ENCODE peak calls at places on chromosome 20, in nine cellular contexts. U, L, G, E, B, C, K, X and H are unnamed samples.

GRCh38 chr20:47531468-47531867 is 29.8 kb downstream of the NCOA3 start:
- DNase-seq in U (no peak), L (no peak), G (no peak), E (no peak), B (no peak), C (no peak), K (no peak), X (no peak), H (no peak)

GRCh38 chr20:23161968-23162696 is 76.0 kb upstream of the CD93 start:
- DNase-seq in U (no peak), L (peak), G (peak), E (no peak), B (peak), C (no peak), K (no peak), X (peak), H (no peak)

GRCh38 chr20:19396466-19397081 is 184.1 kb downstream of the SLC24A3 start:
- DNase-seq in U (no peak), L (no peak), G (no peak), E (no peak), B (no peak), C (no peak), K (no peak), X (no peak), H (no peak)

GRCh38 chr20:23446505-23446904 is 6.2 kb downstream of the CST11 start:
- DNase-seq in U (peak), L (peak), G (peak), E (no peak), B (peak), C (no peak), K (no peak), X (no peak), H (no peak)

GRCh38 chr20:45456632-45457031 is 12.9 kb upstream of the WFDC2 start:
- DNase-seq in U (no peak), L (peak), G (peak), E (no peak), B (peak), C (no peak), K (no peak), X (no peak), H (no peak)

GRCh38 chr20:431012-431904 is 23.2 kb downstream of the RBCK1 start:
- DNase-seq in U (peak), L (peak), G (peak), E (no peak), B (peak), C (no peak), K (no peak), X (peak), H (no peak)

GRCh38 chr20:49516916-49517315 is 34.4 kb upstream of the KCNB1 start:
- DNase-seq in U (no peak), L (no peak), G (no peak), E (no peak), B (no peak), C (no peak), K (no peak), X (no peak), H (no peak)

GRCh38 chr20:14507711-14508110 is 170.3 kb upstream of the FLRT3 start:
- DNase-seq in U (no peak), L (no peak), G (no peak), E (no peak), B (peak), C (no peak), K (no peak), X (no peak), H (no peak)

GRCh38 chr20:56708991-56709390 is 79.9 kb downstream of the TFAP2C start:
- DNase-seq in U (no peak), L (no peak), G (no peak), E (no peak), B (no peak), C (no peak), K (no peak), X (no peak), H (no peak)

GRCh38 chr20:50848341-50848808 is 53.5 kb downstream of the BCAS4 start:
- DNase-seq in U (peak), L (no peak), G (peak), E (no peak), B (peak), C (no peak), K (no peak), X (peak), H (no peak)

GRCh38 chr20:22795897-22796296 is 211.5 kb upstream of the FOXA2 start:
- DNase-seq in U (peak), L (peak), G (peak), E (no peak), B (no peak), C (no peak), K (peak), X (peak), H (peak)

GRCh38 chr20:19783966-19784401 is 25.9 kb downstream of the RIN2 start:
- DNase-seq in U (peak), L (peak), G (peak), E (no peak), B (no peak), C (no peak), K (peak), X (no peak), H (no peak)

GRCh38 chr20:57594092-57594911 is 25.9 kb downstream of the ZBP1 start:
- DNase-seq in U (peak), L (peak), G (peak), E (no peak), B (peak), C (no peak), K (no peak), X (peak), H (no peak)

GRCh38 chr20:33925867-33926266 is 67.8 kb upstream of the RALY start:
- DNase-seq in U (peak), L (no peak), G (no peak), E (no peak), B (no peak), C (no peak), K (no peak), X (no peak), H (no peak)

GRCh38 chr20:34037121-34037520 is 43.4 kb downstream of the RALY start:
- DNase-seq in U (no peak), L (no peak), G (peak), E (no peak), B (no peak), C (no peak), K (no peak), X (no peak), H (no peak)

GRCh38 chr20:32523613-32524218 is 61.4 kb downstream of the NOL4L start:
- DNase-seq in U (no peak), L (no peak), G (no peak), E (no peak), B (no peak), C (no peak), K (no peak), X (no peak), H (no peak)

GRCh38 chr20:2800590-2801458 is at the start of gene CPXM1:
- DNase-seq in U (no peak), L (peak), G (no peak), E (no peak), B (peak), C (no peak), K (no peak), X (no peak), H (no peak)
- TF ChIP-seq CTCF in U (no peak), L (no peak), G (no peak), E (no peak), B (no peak), C (no peak), K (no peak), X (no peak), H (no peak)

GRCh38 chr20:5973971-5974370 is 23.5 kb downstream of the MCM8 start:
- DNase-seq in U (no peak), L (no peak), G (no peak), E (no peak), B (no peak), C (no peak), K (no peak), X (no peak), H (no peak)

GRCh38 chr20:5973172-5973571 is 22.7 kb downstream of the MCM8 start:
- DNase-seq in U (peak), L (no peak), G (peak), E (no peak), B (no peak), C (no peak), K (no peak), X (peak), H (no peak)

GRCh38 chr20:5969348-5969935 is 19.0 kb downstream of the MCM8 start:
- DNase-seq in U (no peak), L (no peak), G (no peak), E (no peak), B (no peak), C (no peak), K (no peak), X (no peak), H (no peak)

GRCh38 chr20:5970381-5970780 is 19.9 kb downstream of the MCM8 start:
- DNase-seq in U (no peak), L (no peak), G (no peak), E (no peak), B (no peak), C (no peak), K (no peak), X (no peak), H (no peak)

DNA sequence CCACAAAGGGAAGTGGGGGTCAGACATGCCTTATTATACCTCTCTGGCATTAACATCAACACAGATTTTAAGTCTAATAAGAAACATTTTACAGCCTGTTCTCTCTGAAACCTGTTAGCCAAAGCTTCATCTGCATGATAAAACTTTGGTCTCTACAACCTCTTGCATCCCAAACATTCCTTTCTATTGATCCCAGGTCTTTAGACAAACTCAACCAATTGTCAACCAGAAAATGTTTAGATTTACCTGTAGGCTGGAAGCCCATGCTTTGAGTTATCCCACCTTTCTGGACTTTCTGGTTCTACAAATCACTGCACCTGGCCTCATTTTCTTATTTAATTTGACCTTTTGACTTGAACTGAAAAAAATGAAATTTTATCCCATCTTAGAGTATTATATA is 20.8 kb downstream of the MCM8 start:
- DNase-seq in U (no peak), L (no peak), G (no peak), E (no peak), B (no peak), C (no peak), K (no peak), X (no peak), H (no peak)
- H3K4me3 ChIP-seq in U (no peak), L (no peak), G (no peak), E (no peak), B (no peak), C (no peak), K (no peak), X (no peak), H (no peak)

GRCh38 chr20:44067650-44068081 is 119.3 kb downstream of the JPH2 start:
- DNase-seq in U (no peak), L (no peak), G (no peak), E (no peak), B (no peak), C (no peak), K (no peak), X (no peak), H (no peak)

GRCh38 chr20:44068780-44069191 is 118.2 kb downstream of the JPH2 start:
- DNase-seq in U (no peak), L (no peak), G (no peak), E (no peak), B (no peak), C (no peak), K (no peak), X (no peak), H (no peak)

GRCh38 chr20:44069203-44069931 is 117.6 kb downstream of the JPH2 start:
- DNase-seq in U (no peak), L (no peak), G (no peak), E (peak), B (peak), C (peak), K (no peak), X (no peak), H (no peak)

GRCh38 chr20:44066645-44067606 is 120.1 kb downstream of the JPH2 start:
- DNase-seq in U (no peak), L (no peak), G (no peak), E (no peak), B (no peak), C (no peak), K (no peak), X (no peak), H (no peak)

GRCh38 chr20:44068311-44068710 is 118.7 kb downstream of the JPH2 start:
- DNase-seq in U (no peak), L (no peak), G (no peak), E (no peak), B (no peak), C (no peak), K (no peak), X (no peak), H (no peak)
- TF ChIP-seq CTCF in U (no peak), L (no peak), G (no peak), E (peak), B (no peak), C (no peak), K (no peak), X (no peak), H (no peak)

GRCh38 chr20:36836591-36837329 is 39.2 kb upstream of the TLDC2 start:
- DNase-seq in U (peak), L (peak), G (peak), E (no peak), B (peak), C (no peak), K (no peak), X (peak), H (no peak)
- H3K4me3 ChIP-seq in U (no peak), L (no peak), G (no peak), E (peak), B (peak), C (no peak), K (no peak), X (no peak), H (no peak)